ENCODE peak calls at places on chromosomes 6 and 20, in four cellular contexts. B, W, R and X are unnamed samples.

GRCh38 chr20:58661298-58662141 is 10.4 kb downstream of the STX16 start:
- DNase-seq in R (no peak), W (no peak), B (no peak), X (no peak)

GRCh38 chr20:54940471-54940870 is 465.1 kb downstream of the DOK5 start:
- DNase-seq in R (no peak), B (no peak), W (no peak), X (no peak)

GRCh38 chr20:35307666-35308653 is 15.7 kb upstream of the FAM83C start:
- DNase-seq in B (no peak), W (no peak), R (no peak), X (no peak)

GRCh38 chr6:11258260-11259237 is 26.1 kb upstream of the NEDD9 start:
- DNase-seq in W (no peak), B (no peak), R (no peak), X (no peak)

GRCh38 chr6:3913077-3913957 is 64.1 kb downstream of the FAM50B start:
- DNase-seq in W (peak; percentile 99), R (no peak), B (peak; percentile 72), X (peak; percentile 23)

GRCh38 chr6:1535295-1535694 is 74.4 kb upstream of the FOXC1 start:
- DNase-seq in B (no peak), R (no peak), W (no peak), X (no peak)

GRCh38 chr20:59829415-59830106 is 103.9 kb downstream of the SYCP2 start:
- DNase-seq in R (no peak), B (no peak), W (no peak), X (no peak)

GRCh38 chr6:155126727-155127439 is 131.8 kb downstream of the TIAM2 start:
- DNase-seq in R (no peak), B (no peak), W (peak; percentile 93), X (no peak)

GRCh38 chr20:2005359-2005758 is 11.5 kb upstream of the PDYN start:
- DNase-seq in W (no peak), B (no peak), R (no peak), X (no peak)

GRCh38 chr6:209432-210103 is 82.7 kb upstream of the DUSP22 start:
- DNase-seq in W (no peak), B (peak; percentile 29), R (peak; percentile 68), X (no peak)

GRCh38 chr6:20411544-20411943 is 9.9 kb downstream of the E2F3 start:
- DNase-seq in W (no peak), R (no peak), B (no peak), X (no peak)

GRCh38 chr6:131982740-131983259 is 31.6 kb upstream of the CCN2 start:
- DNase-seq in W (no peak), R (no peak), B (no peak), X (no peak)

GRCh38 chr6:142406131-142406530 is 104.3 kb downstream of the ADGRG6 start:
- DNase-seq in W (peak; percentile 28), B (no peak), R (no peak), X (no peak)

GRCh38 chr6:165875946-165876345 is 212.9 kb upstream of the PDE10A start:
- DNase-seq in W (no peak), R (no peak), B (no peak), X (no peak)

GRCh38 chr6:106547961-106548453 is 81.3 kb downstream of the RTN4IP1 start:
- DNase-seq in W (peak; percentile 76), B (peak; percentile 10), R (no peak), X (no peak)

GRCh38 chr6:116220172-116220571 is 33.7 kb downstream of the TSPYL4 start:
- DNase-seq in W (no peak), B (no peak), R (no peak), X (no peak)

GRCh38 chr6:135410856-135411255 is 86.7 kb downstream of the AHI1 start:
- DNase-seq in R (no peak), W (no peak), B (no peak), X (no peak)

GRCh38 chr6:139663996-139664395 is 289.5 kb upstream of the CITED2 start:
- DNase-seq in W (no peak), R (no peak), B (no peak), X (no peak)

GRCh38 chr6:20403080-20403765 is 1.5 kb downstream of the E2F3 start:
- DNase-seq in R (peak; percentile 67), W (peak; percentile 91), B (peak; percentile 83), X (peak; percentile 55)

GRCh38 chr6:161273356-161273751 is 507 bp downstream of the AGPAT4 start:
- DNase-seq in B (no peak), R (no peak), W (no peak), X (no peak)

GRCh38 chr6:168007592-168008338 is 10.3 kb downstream of the KIF25 start:
- DNase-seq in B (no peak), R (no peak), W (peak; percentile 28), X (no peak)

GRCh38 chr6:106513813-106514212 is 115.5 kb downstream of the RTN4IP1 start:
- DNase-seq in W (no peak), B (no peak), R (no peak), X (no peak)

GRCh38 chr20:24698189-24698588 is 228.8 kb downstream of the SYNDIG1 start:
- DNase-seq in W (no peak), R (no peak), B (no peak), X (no peak)

GRCh38 chr6:98054453-98054852 is 771.4 kb upstream of the MMS22L start:
- DNase-seq in B (no peak), R (no peak), W (no peak), X (no peak)

GRCh38 chr20:2713285-2713684 is 20.7 kb downstream of the EBF4 start:
- DNase-seq in B (peak; percentile 31), W (peak; percentile 52), R (no peak), X (no peak)

GRCh38 chr6:90097357-90097756 is 199.3 kb downstream of the BACH2 start:
- DNase-seq in B (no peak), R (no peak), W (no peak), X (no peak)

GRCh38 chr20:35329435-35330139 is 37.4 kb upstream of the FAM83C start:
- DNase-seq in R (no peak), B (peak; percentile 82), W (peak; percentile 75), X (peak; percentile 71)

GRCh38 chr20:23078994-23079364 is 7.1 kb downstream of the CD93 start:
- DNase-seq in B (peak; percentile 31), W (peak; percentile 16), R (no peak), X (peak; percentile 39)

GRCh38 chr6:141874930-141875602 is 257.7 kb upstream of the GJE1 start:
- DNase-seq in W (no peak), R (no peak), B (no peak), X (no peak)

GRCh38 chr6:106081715-106082114 is 4.4 kb upstream of the PRDM1 start:
- DNase-seq in W (no peak), B (no peak), R (no peak), X (no peak)

GRCh38 chr6:118886641-118887040 is 7.3 kb upstream of the ASF1A start:
- DNase-seq in R (no peak), B (no peak), W (no peak), X (no peak)

GRCh38 chr6:78629154-78629721 is 238.1 kb upstream of the IRAK1BP1 start:
- DNase-seq in W (no peak), R (no peak), B (no peak), X (no peak)

GRCh38 chr6:111477481-111477938 is 5.5 kb downstream of the REV3L start:
- DNase-seq in W (no peak), R (peak; percentile 42), B (no peak), X (no peak)

GRCh38 chr20:3679749-3680700 is 1.8 kb downstream of the ADAM33 start:
- DNase-seq in B (no peak), R (no peak), W (no peak), X (no peak)

GRCh38 chr6:117546674-117547073 is 55.6 kb downstream of the GOPC start:
- DNase-seq in B (no peak), R (no peak), W (no peak), X (no peak)

DNA sequence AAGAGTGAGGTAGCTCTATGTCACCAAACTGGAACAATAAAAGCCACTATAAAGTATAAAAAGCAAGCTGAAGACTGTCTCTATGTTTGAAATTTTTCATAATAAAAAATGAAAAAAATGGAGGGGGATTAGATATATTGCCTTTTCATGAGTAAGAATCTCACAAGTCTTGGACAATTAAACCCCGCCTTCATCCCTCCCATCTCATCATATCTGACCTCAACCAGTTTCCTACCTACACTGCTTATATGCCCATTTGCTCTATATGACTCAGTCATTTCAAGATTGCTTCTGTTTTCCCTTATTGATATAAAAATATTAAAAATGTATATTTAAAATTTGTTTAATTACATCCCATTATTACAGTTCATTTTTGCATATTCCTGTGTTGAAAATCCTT is 2.9 kb upstream of the TRIM39 start:
- DNase-seq in W (no peak), B (no peak), R (no peak), X (no peak)
- TF ChIP-seq BHLHE40 in W (no peak), B (no peak), R (no peak), X (no peak)

GRCh38 chr6:144466716-144467115 is 181.6 kb downstream of the UTRN start:
- DNase-seq in B (no peak), R (no peak), W (no peak), X (no peak)
- TF ChIP-seq SP1 in B (no peak), R (no peak), W (no peak), X (no peak)

DNA sequence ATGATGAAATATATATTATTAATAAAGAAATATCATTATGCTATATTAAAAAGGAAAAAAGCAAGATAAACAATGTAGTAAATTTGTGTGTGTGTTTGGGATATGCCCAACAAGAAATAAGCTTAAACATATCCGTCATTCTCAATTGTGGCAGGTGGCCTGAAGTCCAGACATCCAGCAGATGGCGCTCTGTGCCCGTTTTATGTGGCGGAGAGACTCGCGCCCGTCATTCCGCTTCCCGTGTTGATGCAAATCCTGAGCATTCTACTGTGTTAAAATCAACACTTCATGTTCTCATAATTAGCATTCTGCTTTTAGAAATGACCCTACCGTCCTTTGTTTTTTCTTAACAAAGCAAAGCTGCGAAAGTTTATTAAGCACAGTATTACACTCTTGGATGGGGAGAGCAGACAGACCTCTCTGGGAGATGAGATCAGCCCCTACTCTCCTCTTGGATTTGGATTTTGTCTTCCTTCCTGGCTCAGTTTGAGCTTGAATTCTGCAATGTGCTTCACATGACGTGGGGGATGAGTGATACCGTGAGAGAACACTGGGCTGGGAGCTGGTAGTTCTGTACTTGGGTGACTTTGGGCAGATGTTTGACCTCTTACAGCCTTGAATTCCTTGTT is 125.8 kb downstream of the MCHR2 start:
- DNase-seq in W (peak; percentile 47), B (peak; percentile 47), R (peak; percentile 2), X (peak; percentile 74)
- TF ChIP-seq BHLHE40 in W (no peak), B (no peak), R (no peak), X (no peak)

DNA sequence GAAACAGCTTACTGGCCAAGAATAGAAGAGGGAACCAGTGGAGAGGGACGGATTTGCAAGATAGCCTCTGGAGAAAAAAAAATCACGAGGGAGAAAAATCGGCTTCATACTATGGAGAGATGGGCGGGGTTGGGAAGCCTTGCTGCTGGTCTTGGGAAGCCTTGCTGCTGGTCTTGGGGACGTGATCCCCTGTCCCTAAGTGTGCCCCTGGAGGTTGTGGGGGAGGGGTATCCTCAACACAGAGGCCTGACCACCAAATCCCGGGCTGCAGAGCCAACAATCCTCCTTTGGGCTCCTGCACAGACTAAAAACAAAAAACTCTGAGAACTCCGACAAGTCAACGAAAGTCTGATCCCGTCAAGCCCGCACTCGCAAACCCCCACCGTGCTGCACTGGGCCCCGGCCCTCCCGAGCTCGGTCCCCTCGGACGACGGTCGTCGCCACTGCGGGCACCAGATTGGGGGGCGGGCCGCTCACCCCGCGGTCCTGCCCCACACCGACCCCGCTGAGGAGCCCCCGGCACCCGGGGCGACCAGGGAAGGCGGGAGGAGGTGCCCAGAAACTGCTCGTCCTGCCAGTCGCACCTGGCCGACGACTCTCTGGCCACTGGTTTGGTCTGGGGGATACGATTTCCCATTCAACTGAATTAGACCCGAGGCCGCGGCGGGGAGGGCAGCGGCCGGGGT is 720 bp downstream of the MAP7 start:
- DNase-seq in B (peak; percentile 23), R (no peak), W (no peak), X (peak; percentile 38)
- TF ChIP-seq SP1 in B (no peak), R (no peak), W (no peak), X (no peak)